ENCODE peak calls at places on chromosome 3, in four cellular contexts. R, A, G and H are unnamed samples.

GRCh38 chr3:161295325-161295724 is 74.2 kb downstream of the NMD3 start:
- DNase-seq in R (no peak), A (no peak), G (no peak), H (no peak)

GRCh38 chr3:14507345-14507741 is 32.8 kb downstream of the GRIP2 start:
- DNase-seq in R (no peak), A (no peak), G (no peak), H (no peak)

GRCh38 chr3:8156138-8156537 is 345.5 kb upstream of the LMCD1 start:
- DNase-seq in R (no peak), A (no peak), G (no peak), H (no peak)

GRCh38 chr3:66428733-66429132 is 72.1 kb downstream of the LRIG1 start:
- DNase-seq in R (no peak), A (no peak), G (no peak), H (peak; percentile 59)

GRCh38 chr3:131564812-131565211 is 62.0 kb upstream of the MRPL3 start:
- DNase-seq in R (no peak), A (no peak), G (no peak), H (no peak)

GRCh38 chr3:12536423-12536822 is 8.9 kb downstream of the MKRN2OS start:
- DNase-seq in R (no peak), A (no peak), G (no peak), H (no peak)

GRCh38 chr3:124772081-124772831 is 42.0 kb downstream of the UMPS start:
- DNase-seq in R (no peak), A (peak; percentile 31), G (no peak), H (peak; percentile 66)

GRCh38 chr3:134056464-134056891 is 26.8 kb upstream of the SLCO2A1 start:
- DNase-seq in R (no peak), A (no peak), G (no peak), H (no peak)

GRCh38 chr3:62567097-62568021 is 194.0 kb upstream of the FEZF2 start:
- DNase-seq in R (no peak), A (no peak), G (no peak), H (no peak)

GRCh38 chr3:102224171-102224570 is 210.6 kb upstream of the ZPLD1 start:
- DNase-seq in R (no peak), A (no peak), G (no peak), H (no peak)

GRCh38 chr3:61927332-61927731 is 366.0 kb downstream of the PTPRG start:
- DNase-seq in R (no peak), A (no peak), G (no peak), H (peak; percentile 57)

GRCh38 chr3:179613807-179614206 is 9.2 kb downstream of the NDUFB5 start:
- DNase-seq in R (no peak), A (no peak), G (no peak), H (no peak)

GRCh38 chr3:105700575-105700974 is 168.2 kb downstream of the CBLB start:
- DNase-seq in R (no peak), A (no peak), G (no peak), H (no peak)

GRCh38 chr3:187941848-187942194 is 196.6 kb upstream of the BCL6 start:
- DNase-seq in R (no peak), A (no peak), G (no peak), H (no peak)

GRCh38 chr3:152853196-152853595 is 18.3 kb downstream of the P2RY1 start:
- DNase-seq in R (no peak), A (no peak), G (no peak), H (no peak)

GRCh38 chr3:107985496-107985895 is 105.3 kb downstream of the CD47 start:
- DNase-seq in R (no peak), A (no peak), G (no peak), H (no peak)

GRCh38 chr3:73801444-73801843 is 176.7 kb upstream of the PDZRN3 start:
- DNase-seq in R (no peak), A (no peak), G (no peak), H (no peak)

GRCh38 chr3:24704496-24704895 is 209.8 kb upstream of the THRB start:
- DNase-seq in R (no peak), A (no peak), G (no peak), H (no peak)

GRCh38 chr3:152656207-152657001 is 178.5 kb upstream of the P2RY1 start:
- DNase-seq in R (peak; percentile 20), A (no peak), G (no peak), H (no peak)

GRCh38 chr3:114892117-114892870 is 254.8 kb downstream of the ZBTB20 start:
- DNase-seq in R (no peak), A (no peak), G (no peak), H (no peak)

GRCh38 chr3:115040673-115041286 is 106.3 kb downstream of the ZBTB20 start:
- DNase-seq in R (peak; percentile 9), A (no peak), G (peak; percentile 35), H (no peak)

GRCh38 chr3:17183951-17184550 is 299.3 kb downstream of the PLCL2 start:
- DNase-seq in R (no peak), A (no peak), G (no peak), H (no peak)